ENCODE peak calls at places on chromosome X, in six cellular contexts. One of them, this sample, is unnamed.

GRCh38 chrX:54495814-54496516 is at the start of gene FGD1:
- DNase-seq in hepatocyte: peak; percentile 83
- DNase-seq in astrocyte: peak; percentile 30
- DNase-seq in neural progenitor cell: peak; percentile 85
- DNase-seq in fibroblast of lung: peak; percentile 56
- DNase-seq in IMR-90: peak; percentile 41
- DNase-seq in this sample: peak; percentile 37

GRCh38 chrX:54754854-54755253 is 43.2 kb downstream of the ITIH6 start:
- DNase-seq in fibroblast of lung: no peak
- DNase-seq in IMR-90: no peak
- DNase-seq in neural progenitor cell: no peak
- DNase-seq in hepatocyte: no peak
- DNase-seq in astrocyte: no peak
- DNase-seq in this sample: no peak

GRCh38 chrX:17822351-17822750 is 38.7 kb downstream of the RAI2 start:
- DNase-seq in IMR-90: no peak
- DNase-seq in astrocyte: no peak
- DNase-seq in neural progenitor cell: no peak
- DNase-seq in hepatocyte: no peak
- DNase-seq in fibroblast of lung: no peak
- DNase-seq in this sample: no peak

GRCh38 chrX:137052641-137053235 is 18.9 kb upstream of the GPR101 start:
- DNase-seq in neural progenitor cell: peak; percentile 39
- DNase-seq in astrocyte: no peak
- DNase-seq in hepatocyte: no peak
- DNase-seq in fibroblast of lung: no peak
- DNase-seq in IMR-90: no peak
- DNase-seq in this sample: no peak

GRCh38 chrX:49919617-49920016 is 2.8 kb upstream of the CLCN5 start:
- DNase-seq in IMR-90: peak; percentile 46
- DNase-seq in hepatocyte: peak; percentile 67
- DNase-seq in fibroblast of lung: peak; percentile 55
- DNase-seq in astrocyte: peak; percentile 27
- DNase-seq in neural progenitor cell: peak; percentile 54
- DNase-seq in this sample: no peak

GRCh38 chrX:80749404-80749803 is 60.3 kb downstream of the BRWD3 start:
- DNase-seq in IMR-90: no peak
- DNase-seq in fibroblast of lung: no peak
- DNase-seq in hepatocyte: no peak
- DNase-seq in astrocyte: no peak
- DNase-seq in neural progenitor cell: no peak
- DNase-seq in this sample: no peak

GRCh38 chrX:110683925-110684324 is 111.7 kb downstream of the CHRDL1 start:
- DNase-seq in IMR-90: no peak
- DNase-seq in hepatocyte: no peak
- DNase-seq in astrocyte: no peak
- DNase-seq in neural progenitor cell: no peak
- DNase-seq in fibroblast of lung: no peak
- DNase-seq in this sample: no peak

GRCh38 chrX:148043456-148043855 is 62.3 kb downstream of the FMR1NB start:
- DNase-seq in IMR-90: peak; percentile 4
- DNase-seq in astrocyte: peak; percentile 40
- DNase-seq in hepatocyte: no peak
- DNase-seq in fibroblast of lung: peak; percentile 13
- DNase-seq in neural progenitor cell: no peak
- DNase-seq in this sample: peak; percentile 60

GRCh38 chrX:17560385-17560784 is 176.9 kb upstream of the SCML1 start:
- DNase-seq in IMR-90: no peak
- DNase-seq in hepatocyte: no peak
- DNase-seq in fibroblast of lung: no peak
- DNase-seq in astrocyte: no peak
- DNase-seq in neural progenitor cell: no peak
- DNase-seq in this sample: peak; percentile 56

GRCh38 chrX:69541959-69542358 is 37.8 kb downstream of the NALF2 start:
- DNase-seq in hepatocyte: no peak
- DNase-seq in IMR-90: no peak
- DNase-seq in neural progenitor cell: no peak
- DNase-seq in astrocyte: no peak
- DNase-seq in fibroblast of lung: no peak
- DNase-seq in this sample: no peak

GRCh38 chrX:109886122-109886761 is 116.7 kb upstream of the TMEM164 start:
- DNase-seq in fibroblast of lung: peak; percentile 69
- DNase-seq in hepatocyte: peak; percentile 42
- DNase-seq in IMR-90: peak; percentile 63
- DNase-seq in astrocyte: no peak
- DNase-seq in neural progenitor cell: peak; percentile 57
- DNase-seq in this sample: peak; percentile 28

GRCh38 chrX:57583477-57583876 is 8.3 kb upstream of the ZXDB start:
- DNase-seq in astrocyte: no peak
- DNase-seq in neural progenitor cell: no peak
- DNase-seq in IMR-90: no peak
- DNase-seq in hepatocyte: peak; percentile 13
- DNase-seq in fibroblast of lung: no peak
- DNase-seq in this sample: peak; percentile 28

GRCh38 chrX:38006283-38006682 is at the start of gene SYTL5:
- DNase-seq in astrocyte: peak; percentile 0
- DNase-seq in neural progenitor cell: no peak
- DNase-seq in IMR-90: no peak
- DNase-seq in hepatocyte: peak; percentile 16
- DNase-seq in fibroblast of lung: no peak
- DNase-seq in this sample: peak; percentile 10

GRCh38 chrX:26783512-26784225 is 567.7 kb downstream of the MAGEB5 start:
- DNase-seq in fibroblast of lung: peak; percentile 65
- DNase-seq in neural progenitor cell: peak; percentile 68
- DNase-seq in astrocyte: no peak
- DNase-seq in IMR-90: peak; percentile 11
- DNase-seq in hepatocyte: peak; percentile 50
- DNase-seq in this sample: peak; percentile 5

GRCh38 chrX:46260502-46260901 is 284.7 kb downstream of the ZNF674 start:
- DNase-seq in fibroblast of lung: no peak
- DNase-seq in hepatocyte: no peak
- DNase-seq in IMR-90: no peak
- DNase-seq in astrocyte: peak; percentile 34
- DNase-seq in neural progenitor cell: no peak
- DNase-seq in this sample: peak; percentile 97

GRCh38 chrX:47174846-47175587 is 18.6 kb upstream of the UBA1 start:
- DNase-seq in fibroblast of lung: no peak
- DNase-seq in neural progenitor cell: no peak
- DNase-seq in IMR-90: no peak
- DNase-seq in hepatocyte: peak; percentile 2
- DNase-seq in astrocyte: no peak
- DNase-seq in this sample: no peak

GRCh38 chrX:50125480-50125879 is 75.3 kb downstream of the AKAP4 start:
- DNase-seq in neural progenitor cell: no peak
- DNase-seq in fibroblast of lung: no peak
- DNase-seq in IMR-90: no peak
- DNase-seq in hepatocyte: no peak
- DNase-seq in astrocyte: no peak
- DNase-seq in this sample: no peak

GRCh38 chrX:38312436-38312835 is 14.9 kb downstream of the RPGR start:
- DNase-seq in neural progenitor cell: no peak
- DNase-seq in IMR-90: peak; percentile 84
- DNase-seq in astrocyte: peak; percentile 45
- DNase-seq in fibroblast of lung: peak; percentile 57
- DNase-seq in hepatocyte: no peak
- DNase-seq in this sample: peak; percentile 76

GRCh38 chrX:1389993-1390285 is 2.0 kb downstream of the SLC25A6 start:
- DNase-seq in hepatocyte: no peak
- DNase-seq in fibroblast of lung: no peak
- DNase-seq in IMR-90: no peak
- DNase-seq in astrocyte: no peak
- DNase-seq in neural progenitor cell: no peak
- DNase-seq in this sample: no peak

GRCh38 chrX:78950157-78950556 is 5.0 kb downstream of the P2RY10 start:
- DNase-seq in hepatocyte: no peak
- DNase-seq in astrocyte: no peak
- DNase-seq in neural progenitor cell: no peak
- DNase-seq in IMR-90: no peak
- DNase-seq in fibroblast of lung: no peak
- DNase-seq in this sample: no peak

GRCh38 chrX:112834016-112834855 is 6.4 kb downstream of the AMOT start:
- DNase-seq in neural progenitor cell: peak; percentile 23
- DNase-seq in astrocyte: peak; percentile 78
- DNase-seq in hepatocyte: peak; percentile 47
- DNase-seq in fibroblast of lung: peak; percentile 66
- DNase-seq in IMR-90: peak; percentile 77
- DNase-seq in this sample: no peak

GRCh38 chrX:154017766-154018517 is 1.8 kb downstream of the IRAK1 start:
- DNase-seq in neural progenitor cell: no peak
- DNase-seq in fibroblast of lung: no peak
- DNase-seq in hepatocyte: no peak
- DNase-seq in IMR-90: no peak
- DNase-seq in astrocyte: no peak
- DNase-seq in this sample: no peak
- H4K20me1 ChIP-seq in neural progenitor cell: no peaks in the 10 kb centered on the region
- H4K20me1 ChIP-seq in fibroblast of lung: no peaks in the 10 kb centered on the region
- H4K20me1 ChIP-seq in hepatocyte: no peaks in the 10 kb centered on the region
- H4K20me1 ChIP-seq in IMR-90: no peaks in the 10 kb centered on the region
- H4K20me1 ChIP-seq in astrocyte: peaks cover 7% of the 10 kb centered on the region
- H4K20me1 ChIP-seq in this sample: no peaks in the 10 kb centered on the region

GRCh38 chrX:2458309-2458708 is 42.5 kb downstream of the DHRSX start:
- DNase-seq in neural progenitor cell: no peak
- DNase-seq in hepatocyte: no peak
- DNase-seq in astrocyte: no peak
- DNase-seq in IMR-90: no peak
- DNase-seq in fibroblast of lung: no peak
- DNase-seq in this sample: no peak
- H4K20me1 ChIP-seq in neural progenitor cell: peaks cover 5% of the 10 kb centered on the region
- H4K20me1 ChIP-seq in hepatocyte: no peaks in the 10 kb centered on the region
- H4K20me1 ChIP-seq in astrocyte: peaks cover 29% of the 10 kb centered on the region
- H4K20me1 ChIP-seq in IMR-90: peaks cover 23% of the 10 kb centered on the region
- H4K20me1 ChIP-seq in fibroblast of lung: no peaks in the 10 kb centered on the region
- H4K20me1 ChIP-seq in this sample: no peaks in the 10 kb centered on the region

GRCh38 chrX:71537743-71538142 is 4.8 kb downstream of the OGT start:
- DNase-seq in hepatocyte: no peak
- DNase-seq in fibroblast of lung: no peak
- DNase-seq in IMR-90: no peak
- DNase-seq in astrocyte: no peak
- DNase-seq in neural progenitor cell: no peak
- DNase-seq in this sample: no peak
- H4K20me1 ChIP-seq in hepatocyte: peaks cover 71% of the 10 kb centered on the region
- H4K20me1 ChIP-seq in fibroblast of lung: peaks cover 10% of the 10 kb centered on the region
- H4K20me1 ChIP-seq in IMR-90: peaks cover 61% of the 10 kb centered on the region
- H4K20me1 ChIP-seq in astrocyte: peaks cover 64% of the 10 kb centered on the region
- H4K20me1 ChIP-seq in neural progenitor cell: peaks cover 86% of the 10 kb centered on the region
- H4K20me1 ChIP-seq in this sample: peaks cover 9% of the 10 kb centered on the region

DNA sequence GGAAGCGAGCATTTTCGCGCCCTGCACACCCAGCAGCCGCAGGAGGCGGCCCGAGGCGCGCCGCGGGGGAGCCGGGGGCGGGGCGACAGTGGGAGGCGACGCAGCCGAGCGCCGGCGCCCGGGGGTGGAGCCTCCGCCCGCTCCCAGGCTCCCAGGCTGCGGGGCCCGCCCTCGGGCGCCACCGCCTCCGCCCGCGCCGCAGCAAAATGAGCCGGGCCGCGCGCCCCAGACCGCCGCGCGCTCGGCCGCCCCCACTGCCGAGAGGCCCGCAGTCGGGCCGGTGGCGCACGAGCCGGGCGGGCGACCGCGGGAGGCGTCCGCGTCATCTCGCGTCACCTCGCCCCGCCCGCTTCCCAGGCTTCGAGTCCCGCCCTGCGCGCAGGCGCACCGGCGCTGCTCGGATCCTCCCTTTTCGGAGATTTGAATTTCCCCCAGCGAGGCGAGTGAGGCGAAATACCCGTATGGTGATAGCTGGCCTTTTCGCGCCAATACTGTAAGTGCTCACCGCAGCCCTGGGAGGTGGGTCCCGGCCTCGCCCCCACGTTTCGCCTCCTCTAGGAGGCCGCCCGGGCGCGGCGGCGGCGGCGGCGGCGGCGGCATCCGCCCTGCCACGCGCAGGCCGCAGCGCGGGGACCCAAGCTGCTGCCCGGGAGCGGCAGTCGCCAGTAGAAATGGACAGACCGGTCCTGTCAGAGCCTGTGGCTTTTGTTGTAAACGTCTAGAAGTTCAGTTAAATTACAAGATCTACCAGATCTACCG is at the start of gene TMEM187:
- DNase-seq in IMR-90: peak; percentile 84
- DNase-seq in hepatocyte: peak; percentile 93
- DNase-seq in fibroblast of lung: peak; percentile 84
- DNase-seq in neural progenitor cell: peak; percentile 93
- DNase-seq in astrocyte: peak; percentile 66
- DNase-seq in this sample: peak; percentile 93
- H4K20me1 ChIP-seq in IMR-90: peaks cover 33% of the 10 kb centered on the region
- H4K20me1 ChIP-seq in hepatocyte: peaks cover 26% of the 10 kb centered on the region
- H4K20me1 ChIP-seq in fibroblast of lung: no peaks in the 10 kb centered on the region
- H4K20me1 ChIP-seq in neural progenitor cell: peaks cover 25% of the 10 kb centered on the region
- H4K20me1 ChIP-seq in astrocyte: peaks cover 24% of the 10 kb centered on the region
- H4K20me1 ChIP-seq in this sample: no peaks in the 10 kb centered on the region

GRCh38 chrX:2584216-2584615 is 83.4 kb upstream of the DHRSX start:
- DNase-seq in fibroblast of lung: no peak
- DNase-seq in neural progenitor cell: peak; percentile 59
- DNase-seq in IMR-90: no peak
- DNase-seq in hepatocyte: no peak
- DNase-seq in astrocyte: no peak
- DNase-seq in this sample: no peak
- H4K20me1 ChIP-seq in fibroblast of lung: no peaks in the 10 kb centered on the region
- H4K20me1 ChIP-seq in neural progenitor cell: peaks cover 31% of the 10 kb centered on the region
- H4K20me1 ChIP-seq in IMR-90: no peaks in the 10 kb centered on the region
- H4K20me1 ChIP-seq in hepatocyte: no peaks in the 10 kb centered on the region
- H4K20me1 ChIP-seq in astrocyte: no peaks in the 10 kb centered on the region
- H4K20me1 ChIP-seq in this sample: no peaks in the 10 kb centered on the region

GRCh38 chrX:29561417-29561816 is 653.9 kb upstream of the MAGEB2 start:
- DNase-seq in fibroblast of lung: peak; percentile 52
- DNase-seq in IMR-90: peak; percentile 2
- DNase-seq in neural progenitor cell: no peak
- DNase-seq in astrocyte: no peak
- DNase-seq in hepatocyte: no peak
- DNase-seq in this sample: peak; percentile 37
- H4K20me1 ChIP-seq in fibroblast of lung: no peaks in the 10 kb centered on the region
- H4K20me1 ChIP-seq in IMR-90: no peaks in the 10 kb centered on the region
- H4K20me1 ChIP-seq in neural progenitor cell: no peaks in the 10 kb centered on the region
- H4K20me1 ChIP-seq in astrocyte: no peaks in the 10 kb centered on the region
- H4K20me1 ChIP-seq in hepatocyte: no peaks in the 10 kb centered on the region
- H4K20me1 ChIP-seq in this sample: no peaks in the 10 kb centered on the region

GRCh38 chrX:65707153-65707552 is 39.7 kb downstream of the MSN start:
- DNase-seq in hepatocyte: no peak
- DNase-seq in astrocyte: no peak
- DNase-seq in neural progenitor cell: no peak
- DNase-seq in IMR-90: no peak
- DNase-seq in fibroblast of lung: no peak
- DNase-seq in this sample: no peak
- H4K20me1 ChIP-seq in hepatocyte: no peaks in the 10 kb centered on the region
- H4K20me1 ChIP-seq in astrocyte: peaks cover 74% of the 10 kb centered on the region
- H4K20me1 ChIP-seq in neural progenitor cell: no peaks in the 10 kb centered on the region
- H4K20me1 ChIP-seq in IMR-90: peaks cover 72% of the 10 kb centered on the region
- H4K20me1 ChIP-seq in fibroblast of lung: peaks cover 2% of the 10 kb centered on the region
- H4K20me1 ChIP-seq in this sample: no peaks in the 10 kb centered on the region

This sample was measured in mammary epithelial cell.